ENCODE peak calls at places on chromosomes 6 and 20, in nine cellular contexts. I is NCI-H2171 treated with DMSO at 0.1 percent for 48 hours; G is NCI-H1105; R is left lung; K is SK-N-SH; Y is activated naive CD4-positive, alpha-beta T cell; L is heart left ventricle; B is HT-29; V is WTC11. T is an unnamed sample.
A peak's percentile ranks its signal among the peaks of the same experiment; 100 is the strongest.

GRCh38 chr6:137119196-137120104 is 54.0 kb downstream of the IL22RA2 start:
- DNase-seq in I (no peak), G (no peak), R (no peak), K (no peak), Y (no peak), L (no peak), B (no peak), V (no peak), T (no peak)

GRCh38 chr20:35151739-35152138 is 4.6 kb upstream of the EDEM2 start:
- DNase-seq in I (no peak), G (no peak), R (no peak), K (no peak), Y (no peak), L (no peak), B (no peak), V (no peak), T (no peak)

GRCh38 chr20:1336699-1337387 is 7.9 kb upstream of the SDCBP2 start:
- DNase-seq in I (no peak), G (peak; percentile 36), R (peak; percentile 75), K (no peak), Y (no peak), L (peak; percentile 91), B (no peak), V (no peak), T (peak; percentile 72)

GRCh38 chr6:93940381-93940780 is 521.0 kb upstream of the EPHA7 start:
- DNase-seq in I (no peak), G (no peak), R (no peak), K (no peak), Y (no peak), L (no peak), B (no peak), V (no peak), T (no peak)

GRCh38 chr6:4958624-4959023 is 45.2 kb downstream of the RPP40 start:
- DNase-seq in I (no peak), G (no peak), R (no peak), K (no peak), Y (no peak), L (no peak), B (no peak), V (no peak), T (no peak)

GRCh38 chr20:39661833-39662232 is 699.7 kb downstream of the DHX35 start:
- DNase-seq in I (no peak), G (no peak), R (no peak), K (no peak), Y (no peak), L (no peak), B (peak; percentile 50), V (no peak), T (no peak)

GRCh38 chr6:111121789-111122350 is 34.6 kb downstream of the SLC16A10 start:
- DNase-seq in I (no peak), G (no peak), R (no peak), K (no peak), Y (no peak), L (no peak), B (no peak), V (no peak), T (no peak)

GRCh38 chr6:68313911-68314310 is 321.2 kb upstream of the ADGRB3 start:
- DNase-seq in I (no peak), G (no peak), R (no peak), K (no peak), Y (no peak), L (no peak), B (peak; percentile 20), V (no peak), T (no peak)

GRCh38 chr20:50798650-50799049 is 3.8 kb downstream of the BCAS4 start:
- DNase-seq in I (no peak), G (no peak), R (no peak), K (no peak), Y (no peak), L (no peak), B (no peak), V (no peak), T (no peak)

T was measured in ovary.